ENCODE peak calls at places on chromosomes 1 and 21, in nine cellular contexts. One of them, this sample, is unnamed. For H3K4me1, the result is how much of the 10 kb centered on the place peaks cover.

GRCh38 chr1:85607126-85607912 is 26.8 kb downstream of the CCN1 start:
- DNase-seq in pancreas: no peak
- DNase-seq in heart left ventricle: no peak
- DNase-seq in SJSA1: peak
- DNase-seq in psoas muscle: no peak
- DNase-seq in CD8-positive, alpha-beta T cell: no peak
- DNase-seq in body of pancreas: peak
- DNase-seq in adrenal gland: no peak
- DNase-seq in fibroblast of lung: peak
- DNase-seq in this sample: no peak

GRCh38 chr1:210233216-210233494 is 559 bp downstream of the SERTAD4 start:
- DNase-seq in CD8-positive, alpha-beta T cell: no peak
- DNase-seq in fibroblast of lung: no peak
- DNase-seq in adrenal gland: no peak
- DNase-seq in psoas muscle: no peak
- DNase-seq in body of pancreas: no peak
- DNase-seq in pancreas: no peak
- DNase-seq in heart left ventricle: peak
- DNase-seq in SJSA1: peak
- DNase-seq in this sample: peak

GRCh38 chr1:205543351-205544305 is 39.2 kb downstream of the CDK18 start:
- DNase-seq in heart left ventricle: peak
- DNase-seq in adrenal gland: peak
- DNase-seq in fibroblast of lung: peak
- DNase-seq in SJSA1: peak
- DNase-seq in pancreas: no peak
- DNase-seq in psoas muscle: peak
- DNase-seq in CD8-positive, alpha-beta T cell: no peak
- DNase-seq in body of pancreas: peak
- DNase-seq in this sample: peak

GRCh38 chr1:88885933-88886332 is 5.4 kb downstream of the GTF2B start:
- DNase-seq in SJSA1: no peak
- DNase-seq in adrenal gland: no peak
- DNase-seq in pancreas: no peak
- DNase-seq in heart left ventricle: no peak
- DNase-seq in CD8-positive, alpha-beta T cell: no peak
- DNase-seq in psoas muscle: no peak
- DNase-seq in body of pancreas: no peak
- DNase-seq in fibroblast of lung: no peak
- DNase-seq in this sample: no peak

GRCh38 chr1:36880155-36881070 is 153.9 kb downstream of the GRIK3 start:
- DNase-seq in body of pancreas: no peak
- DNase-seq in heart left ventricle: no peak
- DNase-seq in psoas muscle: no peak
- DNase-seq in fibroblast of lung: no peak
- DNase-seq in CD8-positive, alpha-beta T cell: no peak
- DNase-seq in SJSA1: no peak
- DNase-seq in adrenal gland: peak
- DNase-seq in pancreas: no peak
- DNase-seq in this sample: no peak

GRCh38 chr21:43640437-43640836 is 18.9 kb downstream of the HSF2BP start:
- DNase-seq in psoas muscle: no peak
- DNase-seq in SJSA1: no peak
- DNase-seq in fibroblast of lung: no peak
- DNase-seq in adrenal gland: no peak
- DNase-seq in CD8-positive, alpha-beta T cell: no peak
- DNase-seq in pancreas: no peak
- DNase-seq in body of pancreas: no peak
- DNase-seq in heart left ventricle: no peak
- DNase-seq in this sample: no peak

GRCh38 chr21:38989745-38990423 is 184.2 kb downstream of the ETS2 start:
- DNase-seq in psoas muscle: peak
- DNase-seq in CD8-positive, alpha-beta T cell: no peak
- DNase-seq in fibroblast of lung: peak
- DNase-seq in pancreas: no peak
- DNase-seq in heart left ventricle: no peak
- DNase-seq in adrenal gland: peak
- DNase-seq in SJSA1: peak
- DNase-seq in body of pancreas: no peak
- DNase-seq in this sample: peak

GRCh38 chr21:35674895-35675470 is 385.3 kb downstream of the SETD4 start:
- DNase-seq in SJSA1: no peak
- DNase-seq in adrenal gland: no peak
- DNase-seq in CD8-positive, alpha-beta T cell: no peak
- DNase-seq in heart left ventricle: no peak
- DNase-seq in body of pancreas: peak
- DNase-seq in fibroblast of lung: peak
- DNase-seq in psoas muscle: no peak
- DNase-seq in pancreas: no peak
- DNase-seq in this sample: no peak

GRCh38 chr1:63073530-63074306 is 248.6 kb upstream of the FOXD3 start:
- DNase-seq in adrenal gland: no peak
- DNase-seq in psoas muscle: no peak
- DNase-seq in fibroblast of lung: no peak
- DNase-seq in CD8-positive, alpha-beta T cell: no peak
- DNase-seq in pancreas: no peak
- DNase-seq in heart left ventricle: peak
- DNase-seq in SJSA1: no peak
- DNase-seq in body of pancreas: no peak
- DNase-seq in this sample: no peak

GRCh38 chr1:31548899-31549806 is 27.2 kb upstream of the TINAGL1 start:
- DNase-seq in SJSA1: peak
- DNase-seq in adrenal gland: peak
- DNase-seq in fibroblast of lung: peak
- DNase-seq in pancreas: peak
- DNase-seq in CD8-positive, alpha-beta T cell: peak
- DNase-seq in psoas muscle: peak
- DNase-seq in heart left ventricle: peak
- DNase-seq in body of pancreas: peak
- DNase-seq in this sample: peak

GRCh38 chr1:10789392-10790154 is 6.9 kb downstream of the CASZ1 start:
- DNase-seq in fibroblast of lung: no peak
- DNase-seq in CD8-positive, alpha-beta T cell: no peak
- DNase-seq in SJSA1: no peak
- DNase-seq in heart left ventricle: no peak
- DNase-seq in pancreas: no peak
- DNase-seq in adrenal gland: peak
- DNase-seq in body of pancreas: no peak
- DNase-seq in psoas muscle: no peak
- DNase-seq in this sample: no peak

GRCh38 chr21:44375281-44375651 is 21.8 kb downstream of the TRPM2 start:
- DNase-seq in body of pancreas: no peak
- DNase-seq in SJSA1: no peak
- DNase-seq in psoas muscle: peak
- DNase-seq in fibroblast of lung: no peak
- DNase-seq in heart left ventricle: no peak
- DNase-seq in adrenal gland: peak
- DNase-seq in CD8-positive, alpha-beta T cell: peak
- DNase-seq in pancreas: no peak
- DNase-seq in this sample: no peak

GRCh38 chr1:186424539-186424938 is 36.4 kb downstream of the PDC start:
- DNase-seq in SJSA1: no peak
- DNase-seq in pancreas: no peak
- DNase-seq in heart left ventricle: peak
- DNase-seq in adrenal gland: peak
- DNase-seq in body of pancreas: no peak
- DNase-seq in CD8-positive, alpha-beta T cell: no peak
- DNase-seq in psoas muscle: peak
- DNase-seq in fibroblast of lung: peak
- DNase-seq in this sample: no peak

GRCh38 chr1:93313026-93313425 is 32.7 kb upstream of the DR1 start:
- DNase-seq in adrenal gland: no peak
- DNase-seq in psoas muscle: no peak
- DNase-seq in heart left ventricle: no peak
- DNase-seq in pancreas: no peak
- DNase-seq in fibroblast of lung: no peak
- DNase-seq in SJSA1: no peak
- DNase-seq in CD8-positive, alpha-beta T cell: no peak
- DNase-seq in body of pancreas: no peak
- DNase-seq in this sample: no peak

GRCh38 chr1:234731371-234732085 is 121.5 kb upstream of the IRF2BP2 start:
- DNase-seq in psoas muscle: no peak
- DNase-seq in SJSA1: peak
- DNase-seq in fibroblast of lung: peak
- DNase-seq in adrenal gland: no peak
- DNase-seq in body of pancreas: no peak
- DNase-seq in CD8-positive, alpha-beta T cell: no peak
- DNase-seq in heart left ventricle: no peak
- DNase-seq in pancreas: no peak
- DNase-seq in this sample: peak

GRCh38 chr1:145872421-145872891 is 13.2 kb downstream of the ANKRD35 start:
- DNase-seq in fibroblast of lung: no peak
- DNase-seq in body of pancreas: no peak
- DNase-seq in adrenal gland: no peak
- DNase-seq in psoas muscle: peak
- DNase-seq in heart left ventricle: peak
- DNase-seq in SJSA1: no peak
- DNase-seq in pancreas: no peak
- DNase-seq in CD8-positive, alpha-beta T cell: no peak
- DNase-seq in this sample: peak

GRCh38 chr1:203401151-203401550 is 50.2 kb upstream of the FMOD start:
- DNase-seq in SJSA1: no peak
- DNase-seq in psoas muscle: no peak
- DNase-seq in pancreas: no peak
- DNase-seq in fibroblast of lung: no peak
- DNase-seq in heart left ventricle: no peak
- DNase-seq in adrenal gland: no peak
- DNase-seq in body of pancreas: no peak
- DNase-seq in CD8-positive, alpha-beta T cell: no peak
- DNase-seq in this sample: no peak

GRCh38 chr1:203390298-203390697 is 39.4 kb upstream of the FMOD start:
- DNase-seq in pancreas: no peak
- DNase-seq in SJSA1: no peak
- DNase-seq in adrenal gland: no peak
- DNase-seq in psoas muscle: no peak
- DNase-seq in CD8-positive, alpha-beta T cell: no peak
- DNase-seq in fibroblast of lung: no peak
- DNase-seq in body of pancreas: no peak
- DNase-seq in heart left ventricle: no peak
- DNase-seq in this sample: no peak

GRCh38 chr1:203396595-203397194 is 45.8 kb upstream of the FMOD start:
- DNase-seq in psoas muscle: no peak
- DNase-seq in pancreas: no peak
- DNase-seq in body of pancreas: no peak
- DNase-seq in fibroblast of lung: no peak
- DNase-seq in heart left ventricle: no peak
- DNase-seq in adrenal gland: no peak
- DNase-seq in CD8-positive, alpha-beta T cell: no peak
- DNase-seq in SJSA1: no peak
- DNase-seq in this sample: no peak

GRCh38 chr1:203395746-203396145 is 44.8 kb upstream of the FMOD start:
- DNase-seq in adrenal gland: no peak
- DNase-seq in body of pancreas: no peak
- DNase-seq in CD8-positive, alpha-beta T cell: no peak
- DNase-seq in SJSA1: no peak
- DNase-seq in heart left ventricle: no peak
- DNase-seq in fibroblast of lung: no peak
- DNase-seq in pancreas: no peak
- DNase-seq in psoas muscle: no peak
- DNase-seq in this sample: no peak
- H3K4me1 ChIP-seq in adrenal gland: under half
- H3K4me1 ChIP-seq in body of pancreas: under half
- H3K4me1 ChIP-seq in CD8-positive, alpha-beta T cell: under half
- H3K4me1 ChIP-seq in SJSA1: under half
- H3K4me1 ChIP-seq in heart left ventricle: under half
- H3K4me1 ChIP-seq in fibroblast of lung: under half
- H3K4me1 ChIP-seq in pancreas: under half
- H3K4me1 ChIP-seq in psoas muscle: under half
- H3K4me1 ChIP-seq in this sample: under half

GRCh38 chr1:167289063-167289442 is 68.4 kb downstream of the POU2F1 start:
- DNase-seq in body of pancreas: no peak
- DNase-seq in adrenal gland: no peak
- DNase-seq in heart left ventricle: no peak
- DNase-seq in psoas muscle: no peak
- DNase-seq in CD8-positive, alpha-beta T cell: no peak
- DNase-seq in fibroblast of lung: no peak
- DNase-seq in SJSA1: no peak
- DNase-seq in pancreas: no peak
- DNase-seq in this sample: no peak

GRCh38 chr1:167293057-167293456 is 72.4 kb downstream of the POU2F1 start:
- DNase-seq in psoas muscle: no peak
- DNase-seq in adrenal gland: no peak
- DNase-seq in CD8-positive, alpha-beta T cell: no peak
- DNase-seq in fibroblast of lung: no peak
- DNase-seq in body of pancreas: no peak
- DNase-seq in SJSA1: no peak
- DNase-seq in pancreas: no peak
- DNase-seq in heart left ventricle: no peak
- DNase-seq in this sample: no peak

GRCh38 chr1:167291539-167292195 is 71.0 kb downstream of the POU2F1 start:
- DNase-seq in psoas muscle: no peak
- DNase-seq in body of pancreas: no peak
- DNase-seq in pancreas: no peak
- DNase-seq in CD8-positive, alpha-beta T cell: no peak
- DNase-seq in heart left ventricle: no peak
- DNase-seq in fibroblast of lung: no peak
- DNase-seq in adrenal gland: no peak
- DNase-seq in SJSA1: no peak
- DNase-seq in this sample: no peak

GRCh38 chr1:167294528-167294927 is 73.8 kb downstream of the POU2F1 start:
- DNase-seq in adrenal gland: no peak
- DNase-seq in body of pancreas: no peak
- DNase-seq in psoas muscle: no peak
- DNase-seq in pancreas: no peak
- DNase-seq in fibroblast of lung: peak
- DNase-seq in SJSA1: peak
- DNase-seq in CD8-positive, alpha-beta T cell: no peak
- DNase-seq in heart left ventricle: no peak
- DNase-seq in this sample: no peak

GRCh38 chr1:167292216-167292615 is 71.5 kb downstream of the POU2F1 start:
- DNase-seq in CD8-positive, alpha-beta T cell: no peak
- DNase-seq in body of pancreas: no peak
- DNase-seq in pancreas: no peak
- DNase-seq in psoas muscle: no peak
- DNase-seq in SJSA1: no peak
- DNase-seq in heart left ventricle: no peak
- DNase-seq in fibroblast of lung: no peak
- DNase-seq in adrenal gland: no peak
- DNase-seq in this sample: no peak
- H3K4me1 ChIP-seq in CD8-positive, alpha-beta T cell: under half
- H3K4me1 ChIP-seq in body of pancreas: under half
- H3K4me1 ChIP-seq in pancreas: under half
- H3K4me1 ChIP-seq in psoas muscle: under half
- H3K4me1 ChIP-seq in SJSA1: under half
- H3K4me1 ChIP-seq in heart left ventricle: under half
- H3K4me1 ChIP-seq in fibroblast of lung: under half
- H3K4me1 ChIP-seq in adrenal gland: half or more
- H3K4me1 ChIP-seq in this sample: under half

GRCh38 chr1:242568666-242569065 is 44.2 kb upstream of the PLD5 start:
- DNase-seq in pancreas: no peak
- DNase-seq in fibroblast of lung: no peak
- DNase-seq in adrenal gland: no peak
- DNase-seq in CD8-positive, alpha-beta T cell: no peak
- DNase-seq in psoas muscle: no peak
- DNase-seq in body of pancreas: no peak
- DNase-seq in heart left ventricle: no peak
- DNase-seq in SJSA1: no peak
- DNase-seq in this sample: no peak
- H3K4me1 ChIP-seq in pancreas: under half
- H3K4me1 ChIP-seq in fibroblast of lung: under half
- H3K4me1 ChIP-seq in adrenal gland: under half
- H3K4me1 ChIP-seq in CD8-positive, alpha-beta T cell: under half
- H3K4me1 ChIP-seq in psoas muscle: under half
- H3K4me1 ChIP-seq in body of pancreas: under half
- H3K4me1 ChIP-seq in heart left ventricle: under half
- H3K4me1 ChIP-seq in SJSA1: under half
- H3K4me1 ChIP-seq in this sample: under half

GRCh38 chr1:117660266-117660973 is 54.6 kb downstream of the TENT5C start:
- DNase-seq in SJSA1: no peak
- DNase-seq in adrenal gland: no peak
- DNase-seq in body of pancreas: no peak
- DNase-seq in psoas muscle: no peak
- DNase-seq in pancreas: no peak
- DNase-seq in heart left ventricle: no peak
- DNase-seq in fibroblast of lung: no peak
- DNase-seq in CD8-positive, alpha-beta T cell: no peak
- DNase-seq in this sample: no peak
- H3K4me1 ChIP-seq in SJSA1: under half
- H3K4me1 ChIP-seq in adrenal gland: under half
- H3K4me1 ChIP-seq in body of pancreas: under half
- H3K4me1 ChIP-seq in psoas muscle: under half
- H3K4me1 ChIP-seq in pancreas: under half
- H3K4me1 ChIP-seq in heart left ventricle: under half
- H3K4me1 ChIP-seq in fibroblast of lung: under half
- H3K4me1 ChIP-seq in CD8-positive, alpha-beta T cell: half or more
- H3K4me1 ChIP-seq in this sample: under half